ENCODE peak calls at places on chromosome 19, in nine cellular contexts. S is left ventricle myocardium inferior, E is tibial nerve, C is esophagus muscularis mucosa, K is thoracic aorta, F is H1, W is iPS DF 6.9, V is heart right ventricle, N is kidney. A is an unnamed sample. For H3K4me1, the result is how much of the 10 kb centered on the place peaks cover.

GRCh38 chr19:36973021-36973843 is 57.1 kb downstream of the ZNF568 start:
- DNase-seq in S (peak), E (peak), C (peak), K (peak), F (peak), W (peak), V (peak), N (peak), A (peak)

GRCh38 chr19:50214699-50215543 is 11.5 kb downstream of the MYH14 start:
- DNase-seq in S (no peak), E (no peak), C (no peak), K (no peak), F (no peak), W (no peak), V (no peak), N (peak), A (peak)

GRCh38 chr19:46620716-46621115 is 4.2 kb downstream of the PTGIR start:
- DNase-seq in S (no peak), E (no peak), C (no peak), K (no peak), F (no peak), W (no peak), V (no peak), N (no peak), A (no peak)

GRCh38 chr19:27635401-27635800 is 1577.5 kb downstream of the UQCRFS1 start:
- DNase-seq in S (no peak), E (no peak), C (no peak), K (no peak), F (no peak), W (no peak), V (no peak), N (no peak), A (no peak)

GRCh38 chr19:19651076-19651475 is 7.6 kb upstream of the GMIP start:
- DNase-seq in S (peak), E (no peak), C (no peak), K (no peak), F (no peak), W (no peak), V (peak), N (no peak), A (no peak)

GRCh38 chr19:43662487-43662886 is 7.5 kb downstream of the PLAUR start:
- DNase-seq in S (no peak), E (no peak), C (no peak), K (no peak), F (no peak), W (no peak), V (no peak), N (no peak), A (no peak)

GRCh38 chr19:51398096-51398704 is 7.8 kb upstream of the C19orf84 start:
- DNase-seq in S (no peak), E (no peak), C (no peak), K (no peak), F (no peak), W (no peak), V (no peak), N (no peak), A (no peak)

GRCh38 chr19:58085348-58085875 is 12.6 kb downstream of the ZSCAN18 start:
- DNase-seq in S (no peak), E (no peak), C (no peak), K (no peak), F (no peak), W (no peak), V (no peak), N (no peak), A (no peak)

GRCh38 chr19:19207637-19208582 is 3.8 kb upstream of the NCAN start:
- DNase-seq in S (no peak), E (no peak), C (no peak), K (no peak), F (no peak), W (no peak), V (no peak), N (no peak), A (no peak)

GRCh38 chr19:7242601-7243258 is 51.5 kb downstream of the INSR start:
- DNase-seq in S (no peak), E (peak), C (no peak), K (peak), F (no peak), W (no peak), V (peak), N (no peak), A (no peak)

GRCh38 chr19:29724102-29724641 is 9.1 kb upstream of the C19orf12 start:
- DNase-seq in S (no peak), E (no peak), C (no peak), K (no peak), F (no peak), W (no peak), V (no peak), N (peak), A (no peak)

GRCh38 chr19:29375429-29376093 is 150.2 kb upstream of the VSTM2B start:
- DNase-seq in S (no peak), E (no peak), C (no peak), K (no peak), F (no peak), W (no peak), V (no peak), N (no peak), A (peak)

GRCh38 chr19:23075031-23075733 is 41.6 kb upstream of the ZNF730 start:
- DNase-seq in S (peak), E (no peak), C (no peak), K (no peak), F (peak), W (peak), V (peak), N (peak), A (peak)

GRCh38 chr19:18939922-18940775 is 868 bp downstream of the HOMER3 start:
- DNase-seq in S (peak), E (peak), C (no peak), K (no peak), F (peak), W (no peak), V (peak), N (peak), A (peak)

GRCh38 chr19:10760268-10760944 is 42.5 kb downstream of the DNM2 start:
- DNase-seq in S (no peak), E (no peak), C (no peak), K (no peak), F (no peak), W (no peak), V (no peak), N (peak), A (peak)
- H3K4me3 ChIP-seq in S (no peak), E (no peak), C (no peak), K (no peak), F (no peak), W (no peak), V (no peak), N (no peak), A (no peak)

DNA sequence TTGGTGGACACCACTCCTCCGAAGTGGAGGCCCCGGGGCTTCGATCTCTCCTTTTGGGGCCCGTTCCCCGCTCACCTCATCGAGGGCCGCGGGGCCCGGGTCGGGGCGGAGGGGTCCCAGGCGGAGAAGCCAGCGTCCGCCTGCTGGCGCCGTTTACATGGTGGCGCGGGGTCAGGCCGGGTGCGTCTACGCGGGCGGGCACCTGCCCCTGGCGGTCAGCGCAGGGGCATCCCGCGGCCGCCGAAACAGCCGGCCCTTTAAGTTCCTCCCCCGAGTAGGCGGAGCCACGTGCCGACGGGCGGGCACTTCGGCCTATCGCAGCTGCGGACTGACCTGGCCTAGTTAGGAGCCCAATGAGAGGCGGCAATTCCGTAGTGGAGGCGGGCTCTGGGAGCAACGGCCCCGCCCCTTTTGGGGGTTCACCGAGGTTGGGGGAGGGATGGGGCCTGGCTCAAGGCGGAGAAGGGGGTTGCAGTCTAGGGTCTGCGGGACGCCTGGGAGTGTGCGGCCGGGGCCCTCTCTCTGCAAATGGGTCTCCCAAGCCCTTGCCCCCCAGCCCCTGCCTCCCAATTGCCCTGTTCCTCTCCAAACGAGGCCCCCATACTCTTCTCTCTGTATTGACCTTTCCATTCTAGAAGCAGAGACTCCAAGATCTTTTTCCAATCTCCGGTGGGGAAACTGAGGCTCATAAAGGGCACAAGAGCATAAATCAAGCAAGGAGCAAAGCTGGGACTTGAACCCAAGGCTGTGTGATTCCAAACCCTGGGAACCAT is at the start of gene ABHD8:
- DNase-seq in S (peak), E (peak), C (peak), K (peak), F (no peak), W (no peak), V (peak), N (peak), A (peak)
- H3K4me1 ChIP-seq in S (half or more), E (under half), C (under half), K (under half), F (under half), W (under half), V (under half), N (under half), A (under half)

DNA sequence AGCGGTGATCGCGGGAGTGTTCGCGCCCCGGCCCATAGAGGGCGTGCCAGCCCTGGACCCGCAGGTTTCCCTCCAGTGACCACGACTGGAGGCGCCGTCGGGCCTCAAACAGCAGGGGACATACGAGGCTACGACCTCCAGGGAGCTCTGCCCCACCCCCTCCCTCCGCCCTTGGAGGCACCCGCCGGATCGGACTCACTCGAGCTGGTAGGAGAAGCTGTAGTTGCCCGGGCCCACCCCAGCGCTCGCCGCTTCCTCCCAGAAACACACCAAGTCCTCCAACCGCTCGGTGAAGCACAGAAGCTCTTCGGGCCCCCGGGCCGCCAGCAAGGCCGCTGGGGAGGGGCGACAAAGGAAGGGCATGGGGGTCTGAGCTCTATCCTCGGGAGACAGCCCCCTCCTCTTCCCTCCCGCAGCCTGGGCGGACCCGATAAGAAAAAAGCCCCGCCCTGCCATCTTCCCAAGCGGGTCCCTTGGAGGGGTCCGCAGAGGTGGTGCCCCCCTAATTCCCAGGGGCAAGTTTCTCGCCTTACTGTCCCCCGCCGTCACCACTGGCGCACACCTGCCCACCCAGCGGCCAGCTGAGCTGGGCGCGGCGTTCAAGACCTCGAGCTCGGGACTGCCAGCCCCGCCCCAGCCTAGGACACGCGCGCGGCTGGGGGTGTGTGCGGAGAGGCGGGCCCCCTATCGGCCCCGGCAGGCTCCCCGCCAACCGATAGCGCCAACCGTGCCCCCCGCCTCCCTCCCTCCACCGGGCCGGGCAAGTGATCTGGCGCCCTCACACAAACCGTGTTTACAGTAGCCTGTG is 1.0 kb downstream of the EPOR start:
- DNase-seq in S (peak), E (peak), C (no peak), K (no peak), F (no peak), W (no peak), V (peak), N (peak), A (peak)
- H3K4me3 ChIP-seq in S (peak), E (peak), C (peak), K (peak), F (peak), W (peak), V (peak), N (peak), A (peak)

GRCh38 chr19:31675187-31675913 is 326.1 kb upstream of the TSHZ3 start:
- DNase-seq in S (no peak), E (no peak), C (peak), K (no peak), F (no peak), W (no peak), V (no peak), N (no peak), A (no peak)

GRCh38 chr19:31678421-31678820 is 329.2 kb upstream of the TSHZ3 start:
- DNase-seq in S (no peak), E (no peak), C (peak), K (no peak), F (no peak), W (no peak), V (no peak), N (no peak), A (no peak)

GRCh38 chr19:31670931-31671330 is 321.7 kb upstream of the TSHZ3 start:
- DNase-seq in S (no peak), E (no peak), C (peak), K (no peak), F (no peak), W (no peak), V (no peak), N (no peak), A (no peak)

GRCh38 chr19:31674503-31675186 is 325.4 kb upstream of the TSHZ3 start:
- DNase-seq in S (no peak), E (no peak), C (peak), K (no peak), F (no peak), W (no peak), V (no peak), N (no peak), A (no peak)

DNA sequence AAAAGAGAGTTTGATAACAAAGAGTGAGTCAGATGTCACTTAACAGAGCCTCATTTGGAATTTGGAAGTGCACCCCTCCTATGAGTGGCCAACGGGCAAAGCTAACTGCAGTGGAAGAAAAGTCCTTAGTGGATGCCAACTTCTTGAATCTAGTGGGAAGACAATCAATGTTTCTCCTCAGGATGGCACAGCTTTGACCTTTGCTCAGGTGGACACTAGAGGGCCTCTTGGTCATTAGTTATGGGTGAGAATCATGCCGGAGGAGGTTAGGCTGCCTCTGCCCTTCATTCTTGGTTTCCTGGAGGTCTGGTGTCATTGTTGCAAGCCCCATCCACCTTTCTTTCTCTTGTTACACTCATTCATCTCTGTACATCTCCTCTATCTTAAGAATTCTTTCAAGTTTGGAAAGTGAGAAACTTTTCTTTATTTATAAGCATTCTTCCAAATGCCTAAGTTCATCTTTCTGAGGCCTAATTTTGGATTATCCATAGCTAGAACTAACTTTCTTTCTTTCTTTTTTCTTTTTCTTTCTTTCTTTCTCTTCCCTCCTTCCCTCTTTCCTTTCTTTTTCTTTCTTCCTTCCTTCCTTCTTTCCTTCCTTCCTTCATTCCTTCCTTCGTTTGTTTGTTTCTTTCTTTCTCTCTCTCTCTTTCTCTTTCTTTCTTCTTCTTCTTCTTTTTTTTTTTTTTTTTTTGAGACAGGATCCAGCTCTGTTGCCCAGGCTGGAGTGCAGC is 327.2 kb upstream of the TSHZ3 start:
- DNase-seq in S (no peak), E (no peak), C (peak), K (no peak), F (peak), W (peak), V (no peak), N (no peak), A (no peak)
- H3K4me1 ChIP-seq in S (under half), E (under half), C (under half), K (under half), F (under half), W (under half), V (under half), N (under half), A (under half)

DNA sequence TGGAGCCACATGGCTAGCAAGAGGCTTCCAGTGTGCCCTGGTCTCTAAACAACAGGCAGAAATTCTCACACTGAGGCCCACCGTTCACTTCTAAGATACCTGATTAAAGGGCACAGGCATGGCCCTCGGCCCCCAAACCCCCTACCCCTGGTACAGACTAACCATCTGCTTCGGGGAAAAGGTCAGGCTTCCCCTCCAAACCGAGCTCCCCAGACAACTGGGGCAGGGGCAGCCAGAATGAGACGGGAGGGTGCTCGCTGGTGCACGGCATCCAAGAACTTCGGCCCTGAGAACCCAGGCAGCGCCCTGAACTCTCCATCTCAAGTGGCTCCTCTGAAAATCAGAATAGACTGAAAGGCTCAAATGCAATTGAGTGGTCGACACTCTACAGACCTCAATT is 5.6 kb downstream of the PPP6R1 start:
- DNase-seq in S (no peak), E (no peak), C (no peak), K (no peak), F (no peak), W (no peak), V (no peak), N (no peak), A (no peak)
- H3K4me3 ChIP-seq in S (no peak), E (no peak), C (no peak), K (no peak), F (no peak), W (no peak), V (no peak), N (no peak), A (peak)

GRCh38 chr19:15318241-15318691 is 14.1 kb downstream of the BRD4 start:
- DNase-seq in S (no peak), E (no peak), C (no peak), K (no peak), F (no peak), W (no peak), V (no peak), N (no peak), A (peak)

GRCh38 chr19:15316498-15316897 is 15.8 kb downstream of the BRD4 start:
- DNase-seq in S (no peak), E (no peak), C (no peak), K (no peak), F (no peak), W (no peak), V (no peak), N (no peak), A (no peak)

GRCh38 chr19:15315101-15315500 is 17.2 kb downstream of the BRD4 start:
- DNase-seq in S (no peak), E (no peak), C (no peak), K (no peak), F (no peak), W (no peak), V (no peak), N (no peak), A (no peak)

GRCh38 chr19:15320118-15320517 is 12.2 kb downstream of the BRD4 start:
- DNase-seq in S (no peak), E (no peak), C (no peak), K (no peak), F (no peak), W (no peak), V (no peak), N (no peak), A (no peak)

GRCh38 chr19:15317392-15318011 is 14.8 kb downstream of the BRD4 start:
- DNase-seq in S (no peak), E (no peak), C (no peak), K (no peak), F (no peak), W (no peak), V (no peak), N (no peak), A (no peak)
- H3K4me1 ChIP-seq in S (half or more), E (under half), C (half or more), K (half or more), F (under half), W (under half), V (half or more), N (half or more), A (half or more)

GRCh38 chr19:11483176-11484111 is 2.6 kb upstream of the ELAVL3 start:
- DNase-seq in S (no peak), E (no peak), C (no peak), K (no peak), F (no peak), W (no peak), V (no peak), N (no peak), A (no peak)
- H3K4me3 ChIP-seq in S (peak), E (no peak), C (no peak), K (no peak), F (no peak), W (no peak), V (no peak), N (no peak), A (no peak)

GRCh38 chr19:45496349-45496953 is 396 bp downstream of the RTN2 start:
- DNase-seq in S (no peak), E (no peak), C (no peak), K (no peak), F (no peak), W (no peak), V (no peak), N (peak), A (no peak)

GRCh38 chr19:45492627-45493470 is 4.0 kb downstream of the RTN2 start:
- DNase-seq in S (peak), E (no peak), C (no peak), K (no peak), F (no peak), W (no peak), V (peak), N (no peak), A (no peak)

GRCh38 chr19:45494261-45494916 is 2.5 kb downstream of the RTN2 start:
- DNase-seq in S (no peak), E (no peak), C (no peak), K (no peak), F (no peak), W (no peak), V (no peak), N (no peak), A (no peak)

GRCh38 chr19:45497791-45498190 is 452 bp upstream of the PPM1N start:
- DNase-seq in S (no peak), E (no peak), C (no peak), K (no peak), F (no peak), W (no peak), V (no peak), N (no peak), A (no peak)

GRCh38 chr19:45495178-45495577 is 1.7 kb downstream of the RTN2 start:
- DNase-seq in S (no peak), E (no peak), C (no peak), K (no peak), F (no peak), W (no peak), V (no peak), N (no peak), A (no peak)
- H3K4me1 ChIP-seq in S (half or more), E (under half), C (under half), K (under half), F (under half), W (under half), V (under half), N (under half), A (under half)

A was measured in Peyer's patch.